ENCODE peak calls at places on chromosomes 12 and 14, in five cellular contexts. E is SJSA1; H is CD8-positive, alpha-beta memory T cell; N is naive thymus-derived CD4-positive, alpha-beta T cell; S is coronary artery. U is an unnamed sample.

GRCh38 chr12:34016361-34016760 is 5.9 kb upstream of the ALG10 start:
- DNase-seq in N (no peak), E (no peak), S (no peak), H (no peak), U (no peak)

GRCh38 chr12:25942709-25943108 is 15.8 kb upstream of the RASSF8 start:
- DNase-seq in N (no peak), S (no peak), H (no peak), E (no peak), U (no peak)

GRCh38 chr14:31128601-31129526 is 78.7 kb downstream of the HECTD1 start:
- DNase-seq in E (no peak), H (no peak), S (no peak), N (no peak), U (no peak)

GRCh38 chr14:99401196-99401595 is 79.5 kb downstream of the SETD3 start:
- DNase-seq in N (no peak), E (no peak), S (no peak), H (no peak), U (no peak)

GRCh38 chr12:4301932-4302501 is 19.0 kb upstream of the TIGAR start:
- DNase-seq in E (no peak), N (no peak), H (no peak), S (no peak), U (no peak)

GRCh38 chr12:83181074-83181473 is 494.4 kb downstream of the TMTC2 start:
- DNase-seq in N (no peak), S (no peak), E (no peak), H (no peak), U (no peak)

GRCh38 chr12:90085491-90086274 is 377.0 kb upstream of the ATP2B1 start:
- DNase-seq in E (no peak), S (no peak), N (no peak), H (no peak), U (no peak)

GRCh38 chr14:85165091-85165490 is 364.9 kb upstream of the FLRT2 start:
- DNase-seq in N (no peak), S (no peak), E (no peak), H (no peak), U (no peak)

GRCh38 chr12:30598889-30599288 is 96.8 kb downstream of the IPO8 start:
- DNase-seq in E (no peak), S (no peak), H (no peak), N (no peak), U (no peak)

GRCh38 chr12:25348290-25348689 is 97.6 kb upstream of the KRAS start:
- DNase-seq in E (no peak), S (no peak), N (no peak), H (no peak), U (no peak)

GRCh38 chr14:79279645-79280399 is 931.5 kb downstream of the DIO2 start:
- DNase-seq in E (no peak), H (no peak), N (no peak), S (no peak), U (no peak)

GRCh38 chr12:94173660-94174265 is 25.4 kb downstream of the PLXNC1 start:
- DNase-seq in N (no peak), E (no peak), S (no peak), H (peak; percentile 3), U (no peak)

GRCh38 chr14:80213602-80214001 is 2.3 kb upstream of the DIO2 start:
- DNase-seq in N (no peak), H (no peak), S (no peak), E (no peak), U (no peak)

GRCh38 chr14:33848706-33849454 is 102.0 kb downstream of the EGLN3 start:
- DNase-seq in S (no peak), H (no peak), E (peak; percentile 46), N (no peak), U (no peak)

GRCh38 chr14:36518031-36518585 is 1.9 kb downstream of the NKX2-1 start:
- DNase-seq in N (no peak), H (no peak), S (no peak), E (no peak), U (no peak)

GRCh38 chr14:31578266-31578665 is 17.1 kb downstream of the NUBPL start:
- DNase-seq in S (no peak), E (no peak), H (no peak), N (no peak), U (no peak)

GRCh38 chr14:97380539-97380941 is 583.4 kb downstream of the VRK1 start:
- DNase-seq in S (no peak), E (no peak), N (no peak), H (no peak), U (no peak)

GRCh38 chr14:52020866-52021717 is 31.7 kb downstream of the RTRAF start:
- DNase-seq in S (no peak), N (no peak), E (peak; percentile 48), H (no peak), U (no peak)

GRCh38 chr14:90402009-90402408 is 5.2 kb downstream of the CALM1 start:
- DNase-seq in N (no peak), H (no peak), S (no peak), E (no peak), U (no peak)

GRCh38 chr12:21559855-21560569 is 33.9 kb downstream of the SPX start:
- DNase-seq in H (no peak), N (no peak), S (no peak), E (no peak), U (no peak)

GRCh38 chr12:50613463-50613862 is 108.7 kb downstream of the DIP2B start:
- DNase-seq in E (no peak), N (no peak), S (no peak), H (no peak), U (no peak)

GRCh38 chr12:94922561-94922960 is 80.9 kb downstream of the NDUFA12 start:
- DNase-seq in E (no peak), S (no peak), N (no peak), H (no peak), U (no peak)

GRCh38 chr12:120836119-120836684 is 68.0 kb downstream of the SPPL3 start:
- DNase-seq in S (no peak), N (no peak), H (no peak), E (no peak), U (no peak)

GRCh38 chr12:120835657-120836056 is 68.5 kb downstream of the SPPL3 start:
- DNase-seq in S (no peak), H (no peak), E (no peak), N (no peak), U (no peak)

GRCh38 chr12:120834489-120835303 is 69.5 kb downstream of the SPPL3 start:
- DNase-seq in S (no peak), H (no peak), E (no peak), N (no peak), U (no peak)

GRCh38 chr12:120833849-120834248 is 70.3 kb downstream of the SPPL3 start:
- DNase-seq in N (no peak), S (no peak), H (no peak), E (no peak), U (no peak)

GRCh38 chr12:120835304-120835612 is 68.9 kb downstream of the SPPL3 start:
- DNase-seq in H (no peak), N (no peak), E (no peak), S (no peak), U (no peak)
- H3K27ac ChIP-seq in H (no peak overlapping the region), N (peak overlapping the region; percentile 14), E (no peak overlapping the region), S (peak overlapping the region; percentile 49), U (peak overlapping the region; percentile 42)

GRCh38 chr12:6827982-6828670 is at the start of gene P3H3:
- DNase-seq in H (no peak), N (no peak), E (no peak), S (no peak), U (no peak)

GRCh38 chr12:6825398-6826124 is 2.6 kb upstream of the P3H3 start:
- DNase-seq in S (peak; percentile 87), H (peak; percentile 62), N (peak; percentile 71), E (peak; percentile 85), U (peak; percentile 53)

GRCh38 chr12:6827437-6827894 is 741 bp upstream of the P3H3 start:
- DNase-seq in S (peak; percentile 90), E (peak; percentile 31), N (no peak), H (no peak), U (peak; percentile 92)

GRCh38 chr12:6826125-6826733 is 2.0 kb upstream of the P3H3 start:
- DNase-seq in N (no peak), S (no peak), H (no peak), E (no peak), U (no peak)

DNA sequence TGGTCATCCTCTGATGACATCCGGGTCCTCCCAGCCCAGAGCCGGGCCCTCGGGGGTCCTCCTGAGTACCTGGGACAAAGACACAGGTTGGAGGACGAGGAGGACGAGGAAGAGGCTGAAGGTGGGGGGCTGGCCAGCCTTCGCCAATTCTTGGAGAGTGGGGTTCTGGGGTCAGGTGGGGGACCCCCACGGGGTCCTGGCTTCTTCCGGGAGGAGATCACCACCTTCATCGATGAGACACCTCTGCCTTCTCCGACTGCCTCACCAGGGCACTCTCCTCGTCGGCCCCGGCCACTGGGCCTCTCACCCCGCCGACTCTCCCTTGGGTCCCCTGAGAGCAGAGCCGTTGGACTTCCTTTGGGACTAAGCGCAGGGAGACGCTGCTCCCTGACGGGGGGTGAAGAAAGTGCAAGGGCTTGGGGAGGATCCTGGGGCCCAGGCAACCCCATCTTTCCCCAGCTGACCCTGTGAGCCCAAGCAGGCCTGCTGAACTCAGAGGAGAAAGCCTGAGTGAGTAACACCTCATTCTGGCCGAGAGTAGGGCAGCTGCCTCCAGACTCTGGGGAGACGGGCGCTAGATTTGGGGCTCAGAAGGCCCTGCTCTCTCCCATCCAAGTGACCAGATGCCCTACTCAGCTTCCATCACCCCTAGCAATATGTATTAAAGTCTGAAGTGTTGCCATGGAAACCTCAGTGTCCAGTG is 1.3 kb upstream of the P3H3 start:
- DNase-seq in S (no peak), N (no peak), E (no peak), H (no peak), U (no peak)
- H3K27ac ChIP-seq in S (peak overlapping the region; percentile 94), N (no peak overlapping the region), E (no peak overlapping the region), H (peak overlapping the region; percentile 20), U (peak overlapping the region; percentile 90)

GRCh38 chr12:2248087-2248900 is 195.5 kb downstream of the CACNA1C start:
- DNase-seq in E (peak; percentile 78), N (no peak), H (no peak), S (no peak), U (no peak)

GRCh38 chr12:2251485-2252179 is 198.8 kb downstream of the CACNA1C start:
- DNase-seq in N (no peak), S (no peak), H (no peak), E (no peak), U (no peak)

GRCh38 chr12:2247109-2247508 is 194.3 kb downstream of the CACNA1C start:
- DNase-seq in H (no peak), N (no peak), S (no peak), E (no peak), U (no peak)

GRCh38 chr12:2248901-2249381 is 196.2 kb downstream of the CACNA1C start:
- DNase-seq in N (no peak), H (no peak), S (no peak), E (peak; percentile 73), U (no peak)

GRCh38 chr12:2250797-2251196 is 198.0 kb downstream of the CACNA1C start:
- DNase-seq in S (no peak), N (no peak), H (no peak), E (no peak), U (no peak)
- H3K27ac ChIP-seq in S (no peak overlapping the region), N (no peak overlapping the region), H (no peak overlapping the region), E (no peak overlapping the region), U (no peak overlapping the region)

GRCh38 chr14:59344711-59345455 is 120.3 kb downstream of the GPR135 start:
- DNase-seq in E (no peak), N (no peak), H (no peak), S (no peak), U (no peak)

GRCh38 chr14:59346329-59346728 is 118.9 kb downstream of the GPR135 start:
- DNase-seq in S (no peak), H (no peak), N (no peak), E (no peak), U (no peak)

GRCh38 chr14:59342516-59343484 is 122.4 kb downstream of the GPR135 start:
- DNase-seq in H (no peak), S (no peak), N (no peak), E (no peak), U (no peak)

GRCh38 chr14:59342108-59342507 is 123.1 kb downstream of the GPR135 start:
- DNase-seq in S (no peak), N (no peak), E (no peak), H (no peak), U (no peak)

GRCh38 chr14:59343585-59343984 is 121.6 kb downstream of the GPR135 start:
- DNase-seq in S (no peak), N (no peak), E (no peak), H (no peak), U (no peak)
- H3K27ac ChIP-seq in S (peak overlapping the region; percentile 48), N (no peak overlapping the region), E (no peak overlapping the region), H (no peak overlapping the region), U (no peak overlapping the region)

U was measured in ascending aorta.